ENCODE peak calls at places on chromosomes 5 and 9, in eight cellular contexts. U, L, E, B, I, Y, J and V are unnamed samples.

GRCh38 chr9:522658-523057 is 308.0 kb downstream of the DOCK8 start:
- DNase-seq in U (peak), L (no peak), E (no peak), B (no peak), I (no peak), Y (no peak), J (no peak), V (no peak)

GRCh38 chr5:178532236-178532635 is 58.0 kb downstream of the COL23A1 start:
- DNase-seq in U (no peak), L (no peak), E (no peak), B (no peak), I (no peak), Y (no peak), J (no peak), V (no peak)

GRCh38 chr9:86324308-86324707 is 29.9 kb downstream of the TUT7 start:
- DNase-seq in U (peak), L (peak), E (no peak), B (no peak), I (peak), Y (no peak), J (no peak), V (no peak)

GRCh38 chr5:154949758-154950157 is 8.9 kb downstream of the MRPL22 start:
- DNase-seq in U (no peak), L (no peak), E (no peak), B (no peak), I (no peak), Y (no peak), J (no peak), V (no peak)

GRCh38 chr5:117110548-117110947 is 535.9 kb upstream of the SEMA6A start:
- DNase-seq in U (no peak), L (no peak), E (no peak), B (no peak), I (no peak), Y (no peak), J (no peak), V (no peak)

GRCh38 chr5:143134900-143135299 is 268.6 kb downstream of the NR3C1 start:
- DNase-seq in U (no peak), L (no peak), E (no peak), B (no peak), I (no peak), Y (no peak), J (no peak), V (no peak)

GRCh38 chr5:139912804-139913203 is 117.2 kb downstream of the PSD2 start:
- DNase-seq in U (no peak), L (no peak), E (no peak), B (peak), I (no peak), Y (peak), J (no peak), V (no peak)

GRCh38 chr5:176541338-176542134 is 4.3 kb upstream of the RNF44 start:
- DNase-seq in U (no peak), L (peak), E (peak), B (no peak), I (no peak), Y (no peak), J (peak), V (no peak)

GRCh38 chr5:139343476-139343875 is 1.8 kb downstream of the PAIP2 start:
- DNase-seq in U (no peak), L (no peak), E (no peak), B (no peak), I (no peak), Y (no peak), J (no peak), V (no peak)

GRCh38 chr9:88006511-88007290 is 32.4 kb upstream of the CDK20 start:
- DNase-seq in U (no peak), L (no peak), E (no peak), B (no peak), I (no peak), Y (no peak), J (no peak), V (no peak)

GRCh38 chr9:132001550-132001949 is 78.1 kb downstream of the MED27 start:
- DNase-seq in U (no peak), L (peak), E (no peak), B (no peak), I (no peak), Y (no peak), J (no peak), V (no peak)

GRCh38 chr9:37971107-37971459 is 67.2 kb upstream of the SLC25A51 start:
- DNase-seq in U (no peak), L (no peak), E (no peak), B (no peak), I (no peak), Y (no peak), J (no peak), V (no peak)

GRCh38 chr9:37971691-37972090 is 67.8 kb upstream of the SLC25A51 start:
- DNase-seq in U (no peak), L (no peak), E (no peak), B (no peak), I (no peak), Y (no peak), J (no peak), V (no peak)

GRCh38 chr9:37974506-37975173 is 70.7 kb upstream of the SLC25A51 start:
- DNase-seq in U (no peak), L (peak), E (no peak), B (no peak), I (no peak), Y (no peak), J (no peak), V (no peak)

GRCh38 chr9:37970301-37971106 is 66.6 kb upstream of the SLC25A51 start:
- DNase-seq in U (no peak), L (no peak), E (no peak), B (no peak), I (no peak), Y (no peak), J (no peak), V (no peak)

GRCh38 chr9:37972346-37972745 is 68.4 kb upstream of the SLC25A51 start:
- DNase-seq in U (peak), L (no peak), E (no peak), B (no peak), I (no peak), Y (no peak), J (no peak), V (no peak)
- TF ChIP-seq CTCF in U (peak), L (peak), E (no peak), B (no peak), I (peak), Y (no peak), J (no peak), V (peak)

DNA sequence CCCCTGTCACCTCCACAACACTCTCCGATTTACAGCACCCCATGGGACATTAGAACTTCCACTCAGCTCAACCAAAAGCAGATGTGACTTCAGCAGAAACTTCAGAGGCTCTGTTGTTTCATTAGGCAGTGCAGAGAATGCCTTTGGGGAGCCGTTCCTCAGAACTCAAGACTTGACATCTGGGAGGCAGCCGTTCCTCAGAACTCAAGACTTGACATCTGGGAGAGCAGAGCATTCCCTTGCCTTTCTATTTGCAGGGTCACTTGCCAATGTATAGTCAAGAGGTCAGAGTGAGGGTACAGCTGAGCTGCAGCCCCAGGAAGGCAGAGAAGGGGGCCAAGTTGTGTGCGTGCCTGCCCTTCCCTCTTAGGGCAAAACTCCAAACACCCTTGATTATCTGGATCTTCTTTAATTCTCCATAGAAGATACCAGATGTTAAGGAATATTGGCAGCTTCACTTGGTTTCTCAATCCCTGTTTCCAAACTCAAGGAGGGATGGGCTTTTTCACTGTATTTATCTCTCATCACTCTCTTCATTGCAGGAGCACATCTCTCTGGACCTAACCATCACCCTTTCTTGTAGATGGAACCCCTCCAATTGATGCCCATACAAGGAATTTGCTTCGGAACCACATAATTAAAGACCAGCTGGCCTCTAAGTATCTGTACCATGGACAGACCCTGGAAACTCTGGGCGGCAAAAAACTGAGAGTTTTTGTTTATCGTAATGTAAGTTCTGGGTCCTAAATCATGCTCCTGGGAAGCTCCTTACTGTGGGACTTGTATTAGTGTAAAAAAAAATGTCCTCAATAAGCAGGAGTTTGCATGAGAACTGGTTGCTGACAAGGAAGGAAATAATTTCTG is 25.6 kb downstream of the TGFBI start:
- DNase-seq in U (peak), L (no peak), E (no peak), B (no peak), I (peak), Y (no peak), J (no peak), V (no peak)
- H3K4me3 ChIP-seq in U (no peak), L (no peak), E (no peak), B (no peak), I (no peak), Y (no peak), J (no peak), V (no peak)

GRCh38 chr9:74771672-74772071 is 116.0 kb downstream of the TRPM6 start:
- DNase-seq in U (no peak), L (no peak), E (no peak), B (no peak), I (no peak), Y (no peak), J (no peak), V (no peak)

GRCh38 chr9:74773886-74774479 is 113.7 kb downstream of the TRPM6 start:
- DNase-seq in U (peak), L (peak), E (peak), B (peak), I (peak), Y (peak), J (peak), V (peak)

GRCh38 chr9:74772126-74772525 is 115.6 kb downstream of the TRPM6 start:
- DNase-seq in U (no peak), L (no peak), E (no peak), B (no peak), I (no peak), Y (no peak), J (no peak), V (no peak)

GRCh38 chr9:74771262-74771585 is 116.5 kb downstream of the TRPM6 start:
- DNase-seq in U (no peak), L (no peak), E (no peak), B (no peak), I (no peak), Y (no peak), J (no peak), V (no peak)

DNA sequence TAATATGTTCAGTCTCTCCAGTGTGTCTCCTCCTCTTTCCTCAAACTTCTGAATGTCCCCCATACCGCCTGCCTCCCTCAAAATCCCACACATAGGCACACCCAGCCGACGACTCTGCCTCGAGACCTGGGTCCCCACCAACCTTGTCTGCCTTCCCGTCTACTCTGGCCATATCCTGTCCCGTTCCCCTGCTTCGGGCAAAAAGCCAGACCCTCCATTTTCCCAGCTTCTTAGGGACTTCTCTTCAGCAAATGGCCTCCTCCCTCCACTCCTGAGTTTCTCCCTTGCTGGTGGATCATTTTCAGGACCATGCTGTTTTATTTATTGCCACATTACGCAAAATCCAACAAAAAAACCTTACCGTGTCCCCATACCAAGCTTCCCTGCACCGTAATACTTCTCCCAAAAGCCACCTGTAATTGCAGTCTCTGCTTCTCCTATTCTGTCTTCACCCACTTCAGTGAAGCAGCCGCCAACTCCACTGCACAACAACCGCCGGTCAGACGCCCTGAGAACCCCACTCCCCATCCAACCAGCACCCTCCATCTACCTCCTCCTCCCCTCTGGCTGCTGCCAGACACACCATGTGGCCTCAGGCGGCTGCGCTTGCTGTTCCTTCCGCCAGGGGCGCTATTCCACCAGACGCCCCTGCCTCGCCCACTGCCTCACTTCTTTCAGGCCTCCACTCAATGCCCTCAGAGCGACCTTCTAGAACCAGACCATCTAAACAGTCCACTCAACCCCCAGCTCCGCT is 117.0 kb downstream of the TRPM6 start:
- DNase-seq in U (no peak), L (peak), E (no peak), B (no peak), I (no peak), Y (no peak), J (no peak), V (no peak)
- TF ChIP-seq CTCF in U (peak), L (peak), E (no peak), B (no peak), I (peak), Y (peak), J (no peak), V (peak)

GRCh38 chr5:758698-759053 is 25.9 kb downstream of the ZDHHC11B start:
- DNase-seq in U (no peak), L (no peak), E (no peak), B (no peak), I (no peak), Y (no peak), J (no peak), V (no peak)
- H3K4me3 ChIP-seq in U (no peak), L (no peak), E (no peak), B (peak), I (no peak), Y (peak), J (no peak), V (no peak)

DNA sequence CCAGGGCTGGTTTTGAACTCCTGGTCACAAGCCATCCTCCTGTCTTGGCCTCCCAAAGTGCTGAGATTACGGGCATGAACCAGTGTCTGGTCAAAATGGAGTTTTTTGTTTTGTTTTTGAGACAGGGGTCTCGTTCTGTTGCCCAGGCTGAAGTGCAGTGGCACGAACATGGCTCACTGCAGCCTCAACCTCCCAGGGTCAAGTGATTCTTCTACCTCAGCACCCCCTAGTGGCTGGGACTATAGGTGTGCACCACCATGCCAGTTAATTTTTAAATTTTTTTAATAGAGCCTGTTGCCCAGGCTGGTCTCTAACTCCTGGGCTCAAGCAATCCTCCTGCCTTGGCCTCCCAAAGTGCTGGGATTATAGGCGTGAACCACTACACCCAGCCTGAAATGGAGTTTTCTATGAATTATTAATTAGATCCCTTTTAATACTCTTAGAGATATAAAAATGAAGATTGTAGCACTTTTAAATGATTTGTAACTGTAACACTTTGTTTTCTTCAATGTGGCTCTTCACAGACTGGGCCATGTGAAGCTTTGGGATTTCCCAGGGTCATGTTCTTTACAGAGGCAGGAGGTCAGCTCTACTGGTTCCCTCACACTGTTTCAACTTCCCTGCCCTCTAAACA is 32.6 kb upstream of the SPARC start:
- DNase-seq in U (peak), L (peak), E (no peak), B (no peak), I (no peak), Y (no peak), J (peak), V (no peak)
- TF ChIP-seq CTCF in U (peak), L (peak), E (no peak), B (peak), I (peak), Y (peak), J (no peak), V (peak)